ENCODE peak calls at places on chromosomes 11 and 22, in seven cellular contexts. E is tibial artery, J is kidney, V is mesothelial cell of epicardium, L is left ventricle myocardium inferior, R is fibroblast of pulmonary artery, P is upper lobe of right lung. U is an unnamed sample.

GRCh38 chr11:120959189-120959588 is 64.7 kb upstream of the TBCEL start:
- DNase-seq in E (no peak), J (no peak), V (no peak), L (no peak), R (peak; percentile 3), P (no peak), U (no peak)

GRCh38 chr11:102347526-102348331 is 715 bp downstream of the BIRC2 start:
- DNase-seq in E (no peak), J (no peak), V (no peak), L (no peak), R (peak; percentile 44), P (no peak), U (no peak)

GRCh38 chr11:88332851-88333250 is 4.7 kb downstream of the CTSC start:
- DNase-seq in E (no peak), J (no peak), V (no peak), L (no peak), R (peak; percentile 33), P (no peak), U (no peak)

GRCh38 chr22:35367331-35367886 is 13.5 kb upstream of the HMOX1 start:
- DNase-seq in E (no peak), J (no peak), V (no peak), L (no peak), R (no peak), P (peak; percentile 66), U (no peak)

GRCh38 chr11:100791873-100792272 is 104.8 kb downstream of the ARHGAP42 start:
- DNase-seq in E (no peak), J (no peak), V (no peak), L (no peak), R (no peak), P (no peak), U (no peak)

GRCh38 chr11:26333906-26334305 is 2.0 kb downstream of the ANO3 start:
- DNase-seq in E (no peak), J (no peak), V (no peak), L (no peak), R (peak; percentile 64), P (no peak), U (no peak)

GRCh38 chr11:32775908-32776307 is 18.6 kb downstream of the CCDC73 start:
- DNase-seq in E (no peak), J (no peak), V (no peak), L (no peak), R (no peak), P (no peak), U (no peak)

GRCh38 chr11:94184861-94185260 is 56.2 kb downstream of the PANX1 start:
- DNase-seq in E (no peak), J (no peak), V (no peak), L (no peak), R (no peak), P (no peak), U (no peak)

GRCh38 chr11:60905551-60906113 is 753 bp downstream of the PRPF19 start:
- DNase-seq in E (no peak), J (no peak), V (no peak), L (no peak), R (peak; percentile 34), P (no peak), U (no peak)

GRCh38 chr11:12158926-12159325 is 48.5 kb downstream of the MICAL2 start:
- DNase-seq in E (no peak), J (no peak), V (no peak), L (no peak), R (peak; percentile 58), P (no peak), U (no peak)

GRCh38 chr11:60842688-60843605 is 1.0 kb downstream of the CCDC86 start:
- DNase-seq in E (no peak), J (no peak), V (no peak), L (no peak), R (no peak), P (no peak), U (no peak)

GRCh38 chr11:70538641-70539359 is 140.5 kb downstream of the CTTN start:
- DNase-seq in E (no peak), J (peak; percentile 40), V (no peak), L (no peak), R (no peak), P (peak; percentile 58), U (no peak)

GRCh38 chr11:129842138-129842537 is 26.5 kb downstream of the TMEM45B start:
- DNase-seq in E (no peak), J (no peak), V (no peak), L (no peak), R (no peak), P (no peak), U (no peak)

GRCh38 chr11:6586434-6587359 is 16.7 kb downstream of the RRP8 start:
- DNase-seq in E (no peak), J (peak; percentile 59), V (no peak), L (no peak), R (no peak), P (no peak), U (no peak)

GRCh38 chr11:26348776-26349175 is 16.8 kb downstream of the ANO3 start:
- DNase-seq in E (no peak), J (no peak), V (no peak), L (no peak), R (peak; percentile 20), P (no peak), U (no peak)

GRCh38 chr11:24312464-24313238 is 184.2 kb upstream of the LUZP2 start:
- DNase-seq in E (no peak), J (no peak), V (no peak), L (no peak), R (peak; percentile 98), P (no peak), U (no peak)

GRCh38 chr11:69242583-69242940 is 51.4 kb upstream of the MYEOV start:
- DNase-seq in E (peak; percentile 13), J (peak; percentile 18), V (peak; percentile 7), L (no peak), R (no peak), P (no peak), U (no peak)

GRCh38 chr11:3006505-3007260 is 14.6 kb upstream of the NAP1L4 start:
- DNase-seq in E (no peak), J (no peak), V (no peak), L (no peak), R (no peak), P (peak; percentile 89), U (no peak)

DNA sequence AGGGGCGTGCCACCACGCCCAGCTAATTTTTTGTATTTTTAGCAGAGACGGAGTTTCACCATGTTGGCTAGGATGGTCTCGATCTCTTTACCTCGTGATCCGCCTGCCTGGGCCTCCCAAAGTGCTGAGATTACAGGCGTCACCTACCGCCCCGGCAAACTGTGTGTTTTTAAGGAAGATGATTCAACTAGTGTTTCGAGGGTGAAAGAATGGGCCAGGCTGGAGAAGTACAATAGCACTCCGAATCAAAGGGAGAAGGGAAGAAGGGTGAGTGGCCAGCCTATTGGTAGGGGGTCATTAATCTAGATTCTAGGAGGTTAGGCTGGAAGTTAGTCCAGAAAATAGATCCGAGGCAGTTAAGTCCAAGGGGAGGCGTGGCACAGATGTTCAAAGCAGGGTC is 2.9 kb upstream of the CECR2 start:
- DNase-seq in E (no peak), J (no peak), V (no peak), L (no peak), R (no peak), P (no peak), U (no peak)
- TF ChIP-seq CTCF in E (no peak), J (no peak), V (no peak), L (no peak), R (no peak), P (no peak), U (no peak)

GRCh38 chr11:108663154-108663877 is 1.6 kb upstream of the DDX10 start:
- DNase-seq in E (no peak), J (no peak), V (no peak), L (no peak), R (no peak), P (no peak), U (no peak)

GRCh38 chr11:108664241-108664640 is 628 bp upstream of the DDX10 start:
- DNase-seq in E (no peak), J (no peak), V (no peak), L (no peak), R (no peak), P (no peak), U (no peak)

GRCh38 chr11:108666373-108666772 is 1.5 kb downstream of the DDX10 start:
- DNase-seq in E (no peak), J (no peak), V (no peak), L (no peak), R (no peak), P (no peak), U (no peak)

GRCh38 chr11:108662700-108663099 is 2.2 kb upstream of the DDX10 start:
- DNase-seq in E (no peak), J (no peak), V (no peak), L (no peak), R (no peak), P (no peak), U (no peak)

GRCh38 chr11:108664730-108665525 is at the start of gene DDX10:
- DNase-seq in E (peak; percentile 97), J (peak; percentile 99), V (peak; percentile 99), L (peak; percentile 98), R (peak; percentile 99), P (peak; percentile 97), U (peak; percentile 99)
- TF ChIP-seq CTCF in E (no peak), J (no peak), V (no peak), L (peak; percentile 24), R (peak; percentile 3), P (peak; percentile 22), U (no peak)

GRCh38 chr11:76628408-76628947 is 42.1 kb downstream of the LRRC32 start:
- DNase-seq in E (no peak), J (no peak), V (no peak), L (no peak), R (no peak), P (no peak), U (no peak)

GRCh38 chr11:76629133-76629852 is 41.3 kb downstream of the LRRC32 start:
- DNase-seq in E (peak; percentile 73), J (peak; percentile 81), V (no peak), L (peak; percentile 38), R (peak; percentile 97), P (no peak), U (no peak)

GRCh38 chr11:76631566-76632308 is 38.8 kb downstream of the LRRC32 start:
- DNase-seq in E (no peak), J (no peak), V (no peak), L (no peak), R (no peak), P (no peak), U (no peak)

GRCh38 chr11:76630600-76630999 is 39.9 kb downstream of the LRRC32 start:
- DNase-seq in E (no peak), J (no peak), V (no peak), L (no peak), R (no peak), P (no peak), U (no peak)

GRCh38 chr11:76629853-76630599 is 40.5 kb downstream of the LRRC32 start:
- DNase-seq in E (peak; percentile 84), J (peak; percentile 90), V (no peak), L (peak; percentile 75), R (peak; percentile 74), P (peak; percentile 74), U (no peak)
- TF ChIP-seq CTCF in E (peak; percentile 16), J (peak; percentile 6), V (no peak), L (peak; percentile 27), R (no peak), P (no peak), U (no peak)

DNA sequence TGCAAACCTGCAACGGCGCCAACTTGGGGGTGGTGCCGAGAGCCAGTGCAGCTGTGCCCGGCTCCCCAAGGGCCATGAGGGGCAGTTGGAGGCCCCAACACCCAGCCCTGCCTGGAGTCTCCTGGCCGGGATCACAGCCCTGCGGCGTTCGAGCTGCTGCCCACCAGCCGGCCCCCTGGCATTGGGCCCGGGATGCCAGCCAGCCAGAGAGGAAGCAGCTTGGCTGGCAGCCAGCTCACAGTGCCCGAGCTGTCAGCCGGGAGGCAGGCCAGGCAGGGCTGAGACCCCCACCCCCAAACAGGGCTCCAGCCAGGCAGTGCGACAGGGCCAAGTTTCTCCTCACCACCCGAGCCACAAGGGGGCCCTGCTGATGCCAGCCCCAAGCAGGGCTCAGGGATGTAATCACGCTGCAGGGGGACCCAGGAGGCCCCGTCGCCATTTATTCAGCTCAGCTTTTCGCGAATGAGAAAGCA is 26.0 kb upstream of the TCF20 start:
- DNase-seq in E (no peak), J (no peak), V (no peak), L (peak; percentile 51), R (no peak), P (no peak), U (no peak)
- TF ChIP-seq CTCF in E (no peak), J (no peak), V (no peak), L (no peak), R (no peak), P (no peak), U (no peak)